ENCODE peak calls at places on chromosomes 4 and X, in eight cellular contexts. A, Z, Y, W, C, V, S and T are unnamed samples. For H3K4me1, the result is how much of the 10 kb centered on the place peaks cover.

GRCh38 chr4:122759639-122760310 is 27.3 kb downstream of the BBS12 start:
- DNase-seq in A (no peak), Z (no peak), Y (no peak), W (peak), C (no peak), V (no peak), S (no peak), T (no peak)

GRCh38 chr4:166252487-166253402 is 379.7 kb downstream of the TLL1 start:
- DNase-seq in A (peak), Z (peak), Y (peak), W (peak), C (peak), V (no peak), S (peak), T (peak)

GRCh38 chrX:7047951-7048350 is 99.6 kb upstream of the STS start:
- DNase-seq in A (no peak), Z (no peak), Y (no peak), W (peak), C (no peak), V (no peak), S (no peak), T (no peak)

GRCh38 chr4:146095091-146095690 is 80.3 kb upstream of the LSM6 start:
- DNase-seq in A (peak), Z (peak), Y (peak), W (peak), C (peak), V (no peak), S (peak), T (peak)

GRCh38 chrX:10398271-10398670 is 222.1 kb downstream of the MID1 start:
- DNase-seq in A (no peak), Z (no peak), Y (no peak), W (no peak), C (no peak), V (no peak), S (no peak), T (no peak)

GRCh38 chr4:116489739-116490138 is 595.6 kb downstream of the TRAM1L1 start:
- DNase-seq in A (no peak), Z (no peak), Y (no peak), W (no peak), C (no peak), V (no peak), S (no peak), T (no peak)

GRCh38 chr4:113760852-113761681 is 471 bp downstream of the CAMK2D start:
- DNase-seq in A (no peak), Z (peak), Y (peak), W (peak), C (peak), V (peak), S (peak), T (peak)

GRCh38 chr4:138977525-138977924 is 38.1 kb upstream of the NOCT start:
- DNase-seq in A (no peak), Z (no peak), Y (no peak), W (peak), C (no peak), V (no peak), S (no peak), T (no peak)

GRCh38 chr4:6316461-6317003 is 46.9 kb downstream of the WFS1 start:
- DNase-seq in A (no peak), Z (no peak), Y (no peak), W (no peak), C (no peak), V (no peak), S (no peak), T (no peak)

GRCh38 chrX:53561912-53562311 is 124.6 kb downstream of the HUWE1 start:
- DNase-seq in A (no peak), Z (no peak), Y (no peak), W (no peak), C (no peak), V (no peak), S (no peak), T (no peak)

GRCh38 chrX:41518127-41518840 is 71.1 kb downstream of the NYX start:
- DNase-seq in A (no peak), Z (no peak), Y (no peak), W (no peak), C (no peak), V (no peak), S (no peak), T (no peak)

GRCh38 chrX:133359466-133359865 is 55.8 kb downstream of the GPC4 start:
- DNase-seq in A (no peak), Z (no peak), Y (no peak), W (peak), C (no peak), V (no peak), S (no peak), T (no peak)

GRCh38 chr4:144350706-144351105 is 210.2 kb upstream of the GYPA start:
- DNase-seq in A (no peak), Z (no peak), Y (no peak), W (no peak), C (no peak), V (no peak), S (peak), T (no peak)

GRCh38 chr4:22978656-22979055 is 285.9 kb downstream of the GBA3 start:
- DNase-seq in A (no peak), Z (no peak), Y (no peak), W (no peak), C (no peak), V (no peak), S (no peak), T (no peak)

GRCh38 chrX:1451676-1452496 is 823 bp downstream of the ASMTL start:
- DNase-seq in A (no peak), Z (no peak), Y (no peak), W (no peak), C (no peak), V (peak), S (no peak), T (no peak)

GRCh38 chrX:140744085-140744484 is 34.5 kb downstream of the LINC00632 start:
- DNase-seq in A (no peak), Z (no peak), Y (no peak), W (no peak), C (no peak), V (no peak), S (no peak), T (no peak)

GRCh38 chr4:176377705-176378302 is 58.0 kb downstream of the SPCS3 start:
- DNase-seq in A (peak), Z (peak), Y (no peak), W (peak), C (peak), V (no peak), S (peak), T (peak)

GRCh38 chr4:76867377-76867776 is 30.6 kb downstream of the SOWAHB start:
- DNase-seq in A (no peak), Z (no peak), Y (no peak), W (no peak), C (no peak), V (no peak), S (no peak), T (no peak)

GRCh38 chrX:43631841-43632240 is 24.3 kb upstream of the MAOA start:
- DNase-seq in A (no peak), Z (no peak), Y (no peak), W (no peak), C (no peak), V (no peak), S (no peak), T (no peak)

GRCh38 chr4:3317011-3317655 is 24.3 kb downstream of the RGS12 start:
- DNase-seq in A (no peak), Z (no peak), Y (peak), W (no peak), C (no peak), V (peak), S (no peak), T (no peak)

GRCh38 chrX:13659057-13659456 is 6.1 kb downstream of the TCEANC start:
- DNase-seq in A (no peak), Z (peak), Y (no peak), W (no peak), C (no peak), V (no peak), S (peak), T (no peak)

GRCh38 chr4:147157860-147158701 is 212.4 kb upstream of the TTC29 start:
- DNase-seq in A (no peak), Z (peak), Y (peak), W (peak), C (no peak), V (peak), S (no peak), T (no peak)

GRCh38 chrX:3320471-3321046 is 25.9 kb downstream of the MXRA5 start:
- DNase-seq in A (no peak), Z (no peak), Y (no peak), W (no peak), C (no peak), V (no peak), S (no peak), T (no peak)

GRCh38 chr4:186149872-186150271 is 41.5 kb upstream of the CYP4V2 start:
- DNase-seq in A (no peak), Z (peak), Y (peak), W (peak), C (no peak), V (peak), S (no peak), T (no peak)

GRCh38 chrX:116342903-116343302 is 93.5 kb upstream of the SLC6A14 start:
- DNase-seq in A (no peak), Z (no peak), Y (no peak), W (no peak), C (no peak), V (no peak), S (no peak), T (no peak)

GRCh38 chr4:145279122-145279960 is 99.0 kb upstream of the OTUD4 start:
- DNase-seq in A (no peak), Z (no peak), Y (peak), W (no peak), C (no peak), V (no peak), S (peak), T (no peak)

GRCh38 chrX:149079805-149080406 is 425.2 kb downstream of the IDS start:
- DNase-seq in A (no peak), Z (no peak), Y (no peak), W (no peak), C (no peak), V (no peak), S (peak), T (no peak)

GRCh38 chr4:169332595-169332994 is 61.8 kb upstream of the SH3RF1 start:
- DNase-seq in A (no peak), Z (no peak), Y (no peak), W (no peak), C (no peak), V (no peak), S (no peak), T (no peak)

DNA sequence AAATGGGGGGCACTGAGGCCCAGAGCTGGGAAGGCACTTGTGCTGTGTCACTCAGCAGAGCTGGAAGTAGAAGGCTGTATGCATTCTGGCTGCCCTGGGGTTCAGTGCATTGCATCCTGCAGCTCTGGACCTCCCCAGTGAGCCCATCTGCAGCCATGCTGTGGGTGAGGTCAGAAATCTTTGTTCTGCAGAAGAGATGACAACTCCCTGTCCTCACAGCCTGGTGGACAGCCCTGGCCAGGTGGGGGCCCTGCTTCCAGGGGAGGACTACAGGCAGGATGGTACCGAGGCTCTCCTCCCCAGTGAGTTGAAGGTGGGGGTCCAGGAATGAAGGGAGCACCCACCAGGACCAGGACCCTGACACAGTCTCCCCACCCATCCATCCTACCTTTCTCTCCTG is 135.1 kb upstream of the PJA1 start:
- DNase-seq in A (no peak), Z (no peak), Y (no peak), W (no peak), C (no peak), V (no peak), S (no peak), T (no peak)
- H3K4me1 ChIP-seq in A (under half), Z (under half), Y (under half), W (under half), C (under half), V (under half), S (under half), T (under half)

GRCh38 chr4:8227201-8227770 is 28.2 kb downstream of the SH3TC1 start:
- DNase-seq in A (no peak), Z (no peak), Y (no peak), W (no peak), C (no peak), V (no peak), S (no peak), T (no peak)

GRCh38 chr4:8225704-8226443 is 26.8 kb downstream of the SH3TC1 start:
- DNase-seq in A (no peak), Z (peak), Y (no peak), W (peak), C (no peak), V (no peak), S (no peak), T (no peak)

GRCh38 chr4:8222609-8223391 is 23.7 kb downstream of the SH3TC1 start:
- DNase-seq in A (no peak), Z (no peak), Y (no peak), W (no peak), C (no peak), V (no peak), S (no peak), T (no peak)

GRCh38 chr4:8224596-8225289 is 25.7 kb downstream of the SH3TC1 start:
- DNase-seq in A (no peak), Z (no peak), Y (no peak), W (no peak), C (no peak), V (no peak), S (no peak), T (no peak)

DNA sequence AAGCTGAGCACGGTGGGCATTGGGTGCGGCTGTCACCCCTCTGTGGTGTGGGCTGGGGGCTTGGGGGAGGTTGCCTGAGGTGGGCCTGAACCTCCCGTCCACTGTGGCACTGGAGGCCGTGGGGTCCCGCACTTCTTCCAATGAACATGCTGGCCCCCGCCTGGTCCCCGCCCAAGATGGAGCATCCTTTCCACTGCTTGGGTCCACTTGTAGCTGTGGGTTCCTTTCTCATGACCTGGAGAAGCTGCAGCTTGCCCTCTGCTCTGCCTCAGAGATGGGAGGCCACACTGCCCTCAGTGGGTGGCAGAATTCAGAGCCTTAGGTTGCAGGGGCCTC is 26.2 kb downstream of the SH3TC1 start:
- DNase-seq in A (no peak), Z (no peak), Y (no peak), W (no peak), C (no peak), V (no peak), S (no peak), T (no peak)
- H3K4me1 ChIP-seq in A (under half), Z (under half), Y (under half), W (under half), C (under half), V (under half), S (under half), T (under half)

GRCh38 chr4:61817071-61817470 is 616.9 kb downstream of the ADGRL3 start:
- DNase-seq in A (no peak), Z (no peak), Y (no peak), W (no peak), C (no peak), V (no peak), S (no peak), T (no peak)
- H3K4me1 ChIP-seq in A (under half), Z (under half), Y (under half), W (under half), C (under half), V (under half), S (under half), T (under half)

DNA sequence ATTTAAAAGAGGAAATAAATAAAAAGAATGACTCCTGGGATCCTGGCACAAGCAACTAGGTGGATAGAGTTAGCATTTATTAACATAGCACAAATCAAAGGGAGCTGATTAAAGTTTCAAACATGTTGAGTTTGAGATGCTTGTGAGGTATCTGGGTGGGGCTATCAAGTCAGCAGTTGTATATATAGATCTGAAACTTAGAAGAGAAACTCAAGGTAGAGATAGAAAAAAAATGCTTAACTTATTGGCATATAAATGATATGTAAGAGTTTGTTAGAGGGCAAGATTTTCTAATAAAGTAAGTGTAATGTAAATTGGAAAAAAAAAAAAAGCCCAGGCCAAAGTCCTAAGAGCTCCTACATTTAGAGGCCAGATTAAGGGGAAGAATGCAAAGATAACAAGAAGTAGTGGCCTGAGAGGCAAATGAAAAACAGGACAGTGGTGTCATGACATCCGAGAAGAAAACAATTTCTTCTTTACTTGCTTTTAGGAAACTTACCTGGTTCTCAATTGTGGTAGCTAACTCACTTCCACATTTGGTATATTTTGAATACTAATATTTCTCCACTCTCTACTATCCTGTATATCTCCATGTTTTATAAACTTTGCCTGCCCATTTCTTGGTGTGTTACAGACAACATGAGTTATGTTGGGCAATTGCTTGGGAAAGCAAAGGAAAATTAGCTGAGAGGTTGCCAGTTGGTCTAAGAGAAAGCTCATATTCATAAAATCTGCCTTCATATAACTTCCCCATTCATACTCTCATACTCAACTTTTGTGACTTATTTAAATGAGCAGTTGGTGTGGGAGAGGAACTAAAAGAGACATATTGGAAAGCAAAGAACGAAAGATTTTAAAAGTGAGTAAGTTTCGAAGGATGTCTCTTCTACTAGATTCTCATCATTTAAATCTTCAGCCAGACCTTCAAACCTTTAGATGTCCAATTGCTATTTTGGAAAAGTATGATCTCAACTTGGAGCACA is 169.3 kb downstream of the PARM1 start:
- DNase-seq in A (no peak), Z (no peak), Y (no peak), W (no peak), C (peak), V (no peak), S (no peak), T (no peak)
- H3K4me1 ChIP-seq in A (under half), Z (under half), Y (under half), W (under half), C (half or more), V (under half), S (under half), T (under half)

GRCh38 chr4:182344968-182345367 is 101.8 kb downstream of the TENM3 start:
- DNase-seq in A (no peak), Z (no peak), Y (no peak), W (no peak), C (no peak), V (no peak), S (no peak), T (peak)

GRCh38 chr4:182339246-182339645 is 96.0 kb downstream of the TENM3 start:
- DNase-seq in A (no peak), Z (no peak), Y (no peak), W (peak), C (no peak), V (no peak), S (no peak), T (peak)

GRCh38 chr4:182346675-182347375 is 103.6 kb downstream of the TENM3 start:
- DNase-seq in A (no peak), Z (no peak), Y (no peak), W (no peak), C (no peak), V (no peak), S (no peak), T (peak)

GRCh38 chr4:182346250-182346649 is 103.0 kb downstream of the TENM3 start:
- DNase-seq in A (no peak), Z (no peak), Y (no peak), W (no peak), C (no peak), V (no peak), S (no peak), T (no peak)

DNA sequence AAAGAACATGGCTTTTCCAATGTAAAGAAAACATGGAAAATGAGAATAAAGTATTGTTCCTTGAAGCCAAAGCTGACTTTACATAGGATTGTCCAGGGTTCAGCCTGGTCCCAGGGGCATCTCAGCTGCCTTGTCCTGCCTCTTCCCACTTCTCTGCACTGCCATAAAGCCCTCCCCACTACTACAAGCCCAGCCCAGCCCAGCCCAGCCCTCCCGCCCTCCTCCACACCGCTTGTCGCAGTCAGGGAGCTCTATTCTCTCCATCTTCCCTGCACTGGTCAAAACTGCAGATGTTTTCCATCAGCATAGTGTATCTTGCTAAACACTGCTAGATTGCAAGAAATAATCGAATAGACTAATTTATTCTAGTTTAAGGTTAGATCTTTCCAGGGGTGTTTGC is 100.2 kb downstream of the TENM3 start:
- DNase-seq in A (no peak), Z (no peak), Y (no peak), W (peak), C (no peak), V (no peak), S (no peak), T (no peak)
- H3K4me1 ChIP-seq in A (under half), Z (under half), Y (under half), W (under half), C (under half), V (under half), S (under half), T (under half)

GRCh38 chrX:22534643-22535042 is 261.9 kb downstream of the CBLL2 start:
- DNase-seq in A (no peak), Z (no peak), Y (no peak), W (no peak), C (no peak), V (no peak), S (peak), T (no peak)
- H3K4me1 ChIP-seq in A (under half), Z (under half), Y (under half), W (under half), C (under half), V (under half), S (under half), T (under half)

GRCh38 chrX:150575415-150575814 is 7.0 kb downstream of the MTM1 start:
- DNase-seq in A (peak), Z (peak), Y (no peak), W (no peak), C (no peak), V (no peak), S (peak), T (no peak)

GRCh38 chrX:150573702-150574101 is 5.3 kb downstream of the MTM1 start:
- DNase-seq in A (no peak), Z (no peak), Y (no peak), W (no peak), C (no peak), V (no peak), S (no peak), T (no peak)

GRCh38 chrX:150574824-150575409 is 6.5 kb downstream of the MTM1 start:
- DNase-seq in A (no peak), Z (no peak), Y (no peak), W (no peak), C (peak), V (no peak), S (no peak), T (no peak)

GRCh38 chrX:150581093-150581775 is 12.8 kb downstream of the MTM1 start:
- DNase-seq in A (peak), Z (peak), Y (no peak), W (no peak), C (no peak), V (no peak), S (peak), T (no peak)

DNA sequence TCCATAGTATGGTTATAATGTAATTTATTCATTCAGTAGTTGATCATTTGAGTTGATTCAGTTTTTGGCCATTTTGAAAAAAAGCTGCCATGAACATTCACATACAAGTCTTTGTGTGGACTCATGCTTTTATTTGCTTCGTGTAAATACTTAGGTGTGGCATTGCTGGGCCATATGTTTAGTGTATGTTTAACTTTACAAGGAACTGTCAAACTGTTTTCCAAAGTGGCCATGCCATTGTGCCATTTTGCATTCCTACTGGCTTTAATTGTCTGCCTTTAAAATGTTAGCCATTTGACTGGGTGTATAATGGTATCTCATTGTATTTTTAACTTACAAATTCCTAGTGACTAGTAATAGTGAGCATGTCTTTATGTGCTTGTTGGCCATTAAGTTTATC is 8.8 kb downstream of the MTM1 start:
- DNase-seq in A (no peak), Z (peak), Y (no peak), W (no peak), C (no peak), V (no peak), S (no peak), T (peak)
- H3K4me1 ChIP-seq in A (under half), Z (half or more), Y (under half), W (under half), C (under half), V (under half), S (under half), T (under half)